ENCODE peak calls at places on chromosomes 12 and 14, in five cellular contexts. T, E, R, J and Z are unnamed samples.

GRCh38 chr14:61461808-61462275 is 140.5 kb downstream of the PRKCH start:
- DNase-seq in T (no peak), E (no peak), R (no peak), J (peak), Z (no peak)

GRCh38 chr12:10341892-10342509 is 34.3 kb downstream of the KLRD1 start:
- DNase-seq in T (no peak), E (no peak), R (no peak), J (no peak), Z (no peak)

GRCh38 chr14:102985665-102986064 is 63.2 kb downstream of the AMN start:
- DNase-seq in T (no peak), E (no peak), R (no peak), J (no peak), Z (peak)

GRCh38 chr12:130971871-130972588 is 18.3 kb downstream of the ADGRD1 start:
- DNase-seq in T (no peak), E (no peak), R (no peak), J (no peak), Z (no peak)

GRCh38 chr12:20508362-20508761 is 140.0 kb downstream of the PDE3A start:
- DNase-seq in T (no peak), E (no peak), R (no peak), J (peak), Z (no peak)

GRCh38 chr14:27528328-27528727 is 930.5 kb upstream of the NOVA1 start:
- DNase-seq in T (no peak), E (no peak), R (no peak), J (no peak), Z (no peak)

GRCh38 chr12:39623919-39624318 is 4.3 kb upstream of the ABCD2 start:
- DNase-seq in T (no peak), E (no peak), R (no peak), J (no peak), Z (no peak)

GRCh38 chr14:100421756-100422470 is 98.8 kb downstream of the SLC25A47 start:
- DNase-seq in T (no peak), E (no peak), R (no peak), J (no peak), Z (no peak)

GRCh38 chr14:66645716-66646115 is 137.8 kb downstream of the GPHN start:
- DNase-seq in T (no peak), E (no peak), R (no peak), J (peak), Z (no peak)

GRCh38 chr12:131052063-131052781 is 98.5 kb downstream of the ADGRD1 start:
- DNase-seq in T (no peak), E (no peak), R (peak), J (no peak), Z (no peak)

GRCh38 chr12:7130791-7131501 is 775 bp downstream of the CLSTN3 start:
- DNase-seq in T (peak), E (peak), R (no peak), J (peak), Z (no peak)

GRCh38 chr12:15966426-15966825 is 55.3 kb downstream of the DERA start:
- DNase-seq in T (no peak), E (no peak), R (no peak), J (peak), Z (no peak)

GRCh38 chr12:126389215-126389841 is 1324.1 kb downstream of the AACS start:
- DNase-seq in T (no peak), E (no peak), R (no peak), J (no peak), Z (no peak)

GRCh38 chr12:43289412-43289811 is 262.6 kb downstream of the ADAMTS20 start:
- DNase-seq in T (peak), E (no peak), R (no peak), J (peak), Z (no peak)

GRCh38 chr14:34374998-34375740 is 86.9 kb downstream of the SPTSSA start:
- DNase-seq in T (no peak), E (no peak), R (no peak), J (no peak), Z (no peak)

GRCh38 chr14:105878554-105878953 is 352.2 kb downstream of the TMEM121 start:
- DNase-seq in T (peak), E (peak), R (no peak), J (no peak), Z (no peak)

GRCh38 chr12:129871991-129872969 is 31.5 kb downstream of the TMEM132D start:
- DNase-seq in T (no peak), E (no peak), R (no peak), J (no peak), Z (no peak)

GRCh38 chr12:70830221-70831061 is 90.1 kb downstream of the PTPRR start:
- DNase-seq in T (no peak), E (no peak), R (no peak), J (no peak), Z (no peak)

GRCh38 chr14:87888136-87888999 is 104.6 kb downstream of the GALC start:
- DNase-seq in T (no peak), E (no peak), R (no peak), J (no peak), Z (no peak)

GRCh38 chr12:127504874-127505273 is 762.1 kb upstream of the TMEM132C start:
- DNase-seq in T (no peak), E (no peak), R (no peak), J (no peak), Z (no peak)

GRCh38 chr12:19398376-19399363 is 40.6 kb upstream of the AEBP2 start:
- DNase-seq in T (no peak), E (no peak), R (no peak), J (no peak), Z (no peak)

GRCh38 chr14:84098261-84098660 is 1431.7 kb upstream of the FLRT2 start:
- DNase-seq in T (no peak), E (no peak), R (no peak), J (no peak), Z (no peak)

GRCh38 chr14:104801284-104802119 is 601 bp downstream of the ZBTB42 start:
- DNase-seq in T (no peak), E (no peak), R (no peak), J (no peak), Z (no peak)

GRCh38 chr12:9334964-9335363 is 126.8 kb upstream of the PZP start:
- DNase-seq in T (no peak), E (no peak), R (no peak), J (no peak), Z (no peak)

GRCh38 chr14:64639340-64639821 is 64.8 kb upstream of the PLEKHG3 start:
- DNase-seq in T (no peak), E (no peak), R (no peak), J (peak), Z (no peak)

GRCh38 chr12:8452976-8453616 is 2.7 kb upstream of the CLEC6A start:
- DNase-seq in T (no peak), E (no peak), R (no peak), J (no peak), Z (no peak)

GRCh38 chr12:116481726-116482125 is 77.5 kb upstream of the MAP1LC3B2 start:
- DNase-seq in T (no peak), E (no peak), R (no peak), J (no peak), Z (no peak)

GRCh38 chr14:74080820-74081460 is 3.3 kb downstream of the ALDH6A1 start:
- DNase-seq in T (no peak), E (no peak), R (no peak), J (no peak), Z (no peak)

GRCh38 chr14:102654298-102654697 is 61.8 kb downstream of the RCOR1 start:
- DNase-seq in T (no peak), E (no peak), R (no peak), J (no peak), Z (no peak)

GRCh38 chr12:65022960-65023359 is 98.1 kb downstream of the WIF1 start:
- DNase-seq in T (no peak), E (no peak), R (no peak), J (no peak), Z (no peak)

GRCh38 chr14:101008631-101009336 is 105.3 kb upstream of the RTL1 start:
- DNase-seq in T (peak), E (no peak), R (no peak), J (peak), Z (no peak)

GRCh38 chr14:67571275-67571990 is 28.6 kb downstream of the PIGH start:
- DNase-seq in T (peak), E (peak), R (peak), J (peak), Z (peak)

GRCh38 chr14:68795602-68796417 is 2.9 kb upstream of the ZFP36L1 start:
- DNase-seq in T (peak), E (peak), R (no peak), J (peak), Z (no peak)
- TF ChIP-seq POLR2A in T (peak), E (peak), R (peak), J (peak), Z (peak)

GRCh38 chr12:53355121-53355520 is 19.0 kb upstream of the SP7 start:
- DNase-seq in T (no peak), E (no peak), R (no peak), J (no peak), Z (no peak)
- TF ChIP-seq POLR2A in T (no peak), E (no peak), R (no peak), J (no peak), Z (no peak)

GRCh38 chr14:91417983-91418386 is 365 bp upstream of the CCDC88C start:
- DNase-seq in T (no peak), E (no peak), R (no peak), J (no peak), Z (no peak)
- TF ChIP-seq POLR2A in T (no peak), E (no peak), R (no peak), J (no peak), Z (peak)

GRCh38 chr14:54549862-54550261 is 17.1 kb upstream of the SAMD4A start:
- DNase-seq in T (no peak), E (no peak), R (no peak), J (peak), Z (no peak)
- TF ChIP-seq POLR2A in T (no peak), E (no peak), R (no peak), J (no peak), Z (no peak)

DNA sequence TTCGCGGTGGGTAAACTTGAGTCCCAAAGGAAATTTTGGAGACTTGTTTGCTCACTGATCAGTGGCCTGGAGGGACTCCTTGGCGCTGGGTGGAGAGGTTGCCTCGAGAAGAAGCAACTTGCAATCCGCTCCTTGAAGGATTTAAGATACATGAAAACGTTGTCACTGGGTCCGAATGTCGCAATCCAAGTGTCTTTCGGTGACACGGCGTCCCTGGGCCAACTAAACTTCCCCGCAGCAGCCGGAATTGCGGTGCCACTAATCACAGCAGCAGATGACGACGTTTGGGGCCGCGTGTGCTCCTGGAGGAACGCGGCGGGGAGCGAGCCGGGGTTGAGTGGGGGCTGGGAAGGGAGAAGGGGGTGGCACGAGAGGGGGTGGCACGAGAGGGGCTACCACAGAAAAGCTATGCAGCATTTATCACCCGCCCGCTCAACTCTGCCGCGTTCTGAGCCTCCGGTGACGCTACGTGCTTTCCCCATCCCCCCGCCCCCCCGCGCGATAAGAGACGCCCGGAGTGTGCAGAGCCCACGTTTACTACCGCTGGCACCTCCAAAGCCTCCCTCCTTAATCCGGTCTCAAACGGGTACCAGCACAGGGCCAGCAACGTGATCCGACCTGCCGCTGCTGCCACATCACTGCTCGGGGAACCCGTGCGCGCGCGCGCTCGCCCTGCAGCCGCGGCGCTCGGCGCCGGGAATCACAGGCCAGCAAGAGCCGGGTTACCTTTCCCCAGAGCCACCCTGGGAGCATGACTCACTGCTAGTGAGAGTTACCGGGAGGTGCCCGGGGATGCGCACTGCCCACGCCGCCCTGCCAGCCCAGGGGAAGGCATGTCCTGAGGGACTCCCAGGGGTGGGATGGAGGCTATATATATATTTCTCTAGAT is 858 bp upstream of the BHLHE41 start:
- DNase-seq in T (peak), E (peak), R (peak), J (peak), Z (peak)
- TF ChIP-seq POLR2A in T (peak), E (no peak), R (peak), J (peak), Z (no peak)